ENCODE peak calls at places on chromosome 20, in five cellular contexts. Q is head of caudate nucleus, C is amygdala, X is cardiac muscle cell, S is lower leg skin. F is an unnamed sample.

GRCh38 chr20:44610313-44610965 is 28.1 kb downstream of the PKIG start:
- DNase-seq in S (no peak), X (no peak), C (no peak), Q (no peak), F (no peak)

GRCh38 chr20:54223285-54223684 is 15.4 kb downstream of the PFDN4 start:
- DNase-seq in Q (no peak), X (no peak), C (no peak), S (no peak), F (no peak)

GRCh38 chr20:18176318-18176785 is 38.7 kb downstream of the KAT14 start:
- DNase-seq in C (no peak), S (no peak), X (peak), Q (no peak), F (no peak)

GRCh38 chr20:19602660-19603389 is 155.2 kb upstream of the RIN2 start:
- DNase-seq in C (no peak), X (no peak), S (no peak), Q (no peak), F (no peak)

GRCh38 chr20:41848180-41848579 is 230.0 kb upstream of the CHD6 start:
- DNase-seq in C (no peak), Q (no peak), X (no peak), S (no peak), F (no peak)

GRCh38 chr20:4973330-4974097 is 27.8 kb downstream of the SLC23A2 start:
- DNase-seq in S (peak), C (no peak), X (peak), Q (no peak), F (peak)

GRCh38 chr20:62786100-62786499 is 10.2 kb upstream of the MRGBP start:
- DNase-seq in C (no peak), S (no peak), X (no peak), Q (no peak), F (no peak)

GRCh38 chr20:37298190-37298939 is 8.9 kb downstream of the MANBAL start:
- DNase-seq in C (no peak), S (no peak), X (peak), Q (no peak), F (no peak)

GRCh38 chr20:54570561-54570960 is 95.2 kb downstream of the DOK5 start:
- DNase-seq in C (no peak), Q (no peak), X (peak), S (no peak), F (no peak)

GRCh38 chr20:60718743-60719142 is 533.3 kb upstream of the CDH4 start:
- DNase-seq in X (no peak), Q (no peak), C (no peak), S (no peak), F (no peak)

GRCh38 chr20:51382986-51383821 is 159.3 kb downstream of the NFATC2 start:
- DNase-seq in S (no peak), Q (no peak), X (no peak), C (no peak), F (no peak)

GRCh38 chr20:59771506-59772372 is 161.7 kb downstream of the SYCP2 start:
- DNase-seq in Q (no peak), S (no peak), X (no peak), C (no peak), F (no peak)

GRCh38 chr20:54056762-54057639 is 13.4 kb downstream of the BCAS1 start:
- DNase-seq in X (no peak), Q (no peak), C (no peak), S (no peak), F (no peak)

GRCh38 chr20:34861386-34862084 is 11.1 kb downstream of the GGT7 start:
- DNase-seq in Q (no peak), X (no peak), C (no peak), S (no peak), F (peak)

GRCh38 chr20:15814903-15815302 is 758.3 kb downstream of the KIF16B start:
- DNase-seq in S (no peak), C (no peak), X (no peak), Q (no peak), F (no peak)

GRCh38 chr20:41361757-41362747 is 4.6 kb downstream of the EMILIN3 start:
- DNase-seq in Q (peak), S (no peak), C (no peak), X (no peak), F (peak)

GRCh38 chr20:528923-529594 is 14.5 kb downstream of the CSNK2A1 start:
- DNase-seq in X (peak), S (no peak), C (no peak), Q (no peak), F (peak)

GRCh38 chr20:51487525-51488279 is 54.8 kb downstream of the NFATC2 start:
- DNase-seq in C (no peak), S (no peak), Q (peak), X (peak), F (no peak)

GRCh38 chr20:16803965-16804792 is 56.0 kb downstream of the OTOR start:
- DNase-seq in C (peak), Q (peak), S (peak), X (peak), F (peak)

GRCh38 chr20:57851025-57851682 is 141.3 kb upstream of the PMEPA1 start:
- DNase-seq in C (no peak), X (no peak), Q (no peak), S (no peak), F (no peak)

GRCh38 chr20:15603501-15603900 is 969.7 kb downstream of the KIF16B start:
- DNase-seq in X (no peak), S (no peak), C (no peak), Q (no peak), F (no peak)

GRCh38 chr20:34553366-34553867 is 5.1 kb upstream of the MAP1LC3A start:
- DNase-seq in X (peak), C (no peak), S (no peak), Q (no peak), F (no peak)

GRCh38 chr20:57475388-57476072 is 49.4 kb downstream of the CTCFL start:
- DNase-seq in C (no peak), Q (no peak), S (no peak), X (no peak), F (no peak)

GRCh38 chr20:32945710-32946221 is 58.5 kb downstream of the SUN5 start:
- DNase-seq in Q (no peak), S (no peak), X (peak), C (no peak), F (no peak)

GRCh38 chr20:2136275-2136674 is 34.6 kb downstream of the STK35 start:
- DNase-seq in C (no peak), X (no peak), Q (no peak), S (no peak), F (no peak)

GRCh38 chr20:51074062-51074461 is 51.2 kb upstream of the KCNG1 start:
- DNase-seq in X (no peak), S (no peak), C (no peak), Q (no peak), F (no peak)

GRCh38 chr20:63056236-63057132 is 49.7 kb upstream of the BHLHE23 start:
- DNase-seq in S (no peak), Q (peak), C (no peak), X (peak), F (peak)

GRCh38 chr20:25247100-25247665 is 702 bp upstream of the PYGB start:
- DNase-seq in S (no peak), C (peak), X (peak), Q (peak), F (peak)

GRCh38 chr20:62623488-62624324 is 18.6 kb upstream of the SLCO4A1 start:
- DNase-seq in X (peak), Q (peak), C (no peak), S (peak), F (peak)

GRCh38 chr20:2285618-2286017 is 10.2 kb upstream of the TGM3 start:
- DNase-seq in Q (no peak), C (no peak), S (no peak), X (no peak), F (no peak)

GRCh38 chr20:50995506-50995905 is 27.4 kb downstream of the KCNG1 start:
- DNase-seq in X (peak), S (no peak), C (no peak), Q (no peak), F (no peak)

GRCh38 chr20:48286571-48287551 is 501.6 kb upstream of the SULF2 start:
- DNase-seq in S (no peak), Q (no peak), X (peak), C (no peak), F (peak)

GRCh38 chr20:61437280-61438206 is 185.5 kb downstream of the CDH4 start:
- DNase-seq in Q (peak), X (peak), S (no peak), C (peak), F (peak)

GRCh38 chr20:18388860-18389259 is 78.0 kb downstream of the DZANK1 start:
- DNase-seq in S (no peak), C (no peak), X (peak), Q (no peak), F (no peak)

GRCh38 chr20:33676121-33676520 is 1.9 kb upstream of the NECAB3 start:
- DNase-seq in X (no peak), Q (no peak), S (no peak), C (no peak), F (no peak)

GRCh38 chr20:50513169-50514034 is 3.2 kb downstream of the PTPN1 start:
- DNase-seq in Q (no peak), X (peak), C (no peak), S (no peak), F (no peak)

F was measured in Ammon's horn.